ENCODE peak calls at places on chromosomes 5 and 9, in seven cellular contexts. E, O, C, I, A, L and W are unnamed samples.

GRCh38 chr5:115986358-115986757 is 24.1 kb downstream of the LVRN start:
- DNase-seq in C (no peak), E (no peak), I (no peak), O (no peak), L (no peak), A (no peak), W (no peak)

GRCh38 chr5:138981606-138982005 is 106.5 kb upstream of the LRRTM2 start:
- DNase-seq in L (no peak), I (no peak), A (no peak), C (no peak), O (no peak), E (no peak), W (peak)

GRCh38 chr9:122212473-122213004 is 16.2 kb downstream of the LHX6 start:
- DNase-seq in C (no peak), L (no peak), O (no peak), E (no peak), A (no peak), I (no peak), W (no peak)

GRCh38 chr5:143569722-143570567 is 166.5 kb upstream of the NR3C1 start:
- DNase-seq in O (no peak), A (no peak), E (no peak), C (no peak), L (no peak), I (no peak), W (no peak)

GRCh38 chr9:134420281-134420835 is 94.1 kb downstream of the RXRA start:
- DNase-seq in C (no peak), A (no peak), L (no peak), E (peak), O (no peak), I (no peak), W (no peak)

GRCh38 chr5:179373101-179373934 is 28.1 kb upstream of the ADAMTS2 start:
- DNase-seq in A (no peak), C (no peak), O (no peak), I (no peak), E (no peak), L (no peak), W (peak)

GRCh38 chr9:134976403-134976802 is 58.7 kb upstream of the FCN1 start:
- DNase-seq in I (no peak), A (no peak), O (no peak), E (no peak), C (no peak), L (no peak), W (no peak)

GRCh38 chr9:98887918-98888510 is 55.7 kb upstream of the COL15A1 start:
- DNase-seq in A (no peak), O (no peak), L (no peak), C (no peak), E (peak), I (no peak), W (no peak)

GRCh38 chr5:60497706-60498500 is 202.1 kb downstream of the DEPDC1B start:
- DNase-seq in C (no peak), I (no peak), A (no peak), O (no peak), E (no peak), L (no peak), W (no peak)

GRCh38 chr9:117073539-117074336 is 341.1 kb downstream of the ASTN2 start:
- DNase-seq in O (no peak), A (peak), E (peak), L (no peak), I (peak), C (no peak), W (peak)

GRCh38 chr5:134524219-134524825 is 1.1 kb upstream of the JADE2 start:
- DNase-seq in O (peak), L (peak), I (peak), C (peak), E (peak), A (peak), W (peak)

GRCh38 chr5:96329886-96330531 is 103.0 kb downstream of the PCSK1 start:
- DNase-seq in O (no peak), C (no peak), A (no peak), E (no peak), L (no peak), I (no peak), W (no peak)

GRCh38 chr5:168047043-168047668 is 244.3 kb upstream of the WWC1 start:
- DNase-seq in E (peak), O (peak), C (no peak), A (peak), I (peak), L (no peak), W (peak)

GRCh38 chr9:19999491-20000057 is 210.7 kb upstream of the SLC24A2 start:
- DNase-seq in I (no peak), E (no peak), A (peak), O (no peak), C (no peak), L (no peak), W (no peak)

GRCh38 chr9:114366334-114367128 is 21.3 kb downstream of the AKNA start:
- DNase-seq in L (peak), O (no peak), C (no peak), I (no peak), A (peak), E (no peak), W (no peak)

GRCh38 chr5:134139377-134139851 is 24.9 kb downstream of the TCF7 start:
- DNase-seq in C (peak), A (no peak), O (no peak), L (no peak), E (no peak), I (no peak), W (no peak)

GRCh38 chr5:159807586-159807985 is 108.7 kb upstream of the ADRA1B start:
- DNase-seq in A (no peak), L (no peak), O (no peak), C (no peak), I (no peak), E (no peak), W (no peak)

GRCh38 chr5:28473531-28474107 is 1435.2 kb upstream of the CDH9 start:
- DNase-seq in I (no peak), A (peak), C (no peak), E (no peak), L (no peak), O (no peak), W (no peak)

GRCh38 chr5:32261198-32261597 is 51.5 kb downstream of the MTMR12 start:
- DNase-seq in L (no peak), O (no peak), E (no peak), I (no peak), A (peak), C (no peak), W (no peak)

GRCh38 chr9:17422994-17423680 is 155.7 kb upstream of the SH3GL2 start:
- DNase-seq in L (no peak), I (no peak), A (no peak), E (peak), C (no peak), O (no peak), W (no peak)

GRCh38 chr5:65672787-65673186 is 48.0 kb downstream of the SHLD3 start:
- DNase-seq in E (no peak), A (peak), I (no peak), C (no peak), L (no peak), O (no peak), W (no peak)

GRCh38 chr5:159053708-159054107 is 46.0 kb downstream of the EBF1 start:
- DNase-seq in I (no peak), O (no peak), E (no peak), L (no peak), C (no peak), A (no peak), W (no peak)

GRCh38 chr5:68285857-68286611 is 70.5 kb downstream of the PIK3R1 start:
- DNase-seq in I (no peak), A (peak), L (no peak), E (peak), C (no peak), O (no peak), W (no peak)

GRCh38 chr5:310941-311434 is 10.5 kb upstream of the AHRR start:
- DNase-seq in C (no peak), O (no peak), L (no peak), A (no peak), E (no peak), I (no peak), W (no peak)

GRCh38 chr9:32351845-32352244 is 32.6 kb upstream of the ACO1 start:
- DNase-seq in O (no peak), I (no peak), L (no peak), C (no peak), A (peak), E (peak), W (no peak)

GRCh38 chr5:7850533-7851239 is at the start of gene CFAP90:
- DNase-seq in C (no peak), O (peak), I (peak), A (no peak), L (no peak), E (peak), W (peak)

GRCh38 chr9:93976973-93977372 is 21.8 kb upstream of the BARX1 start:
- DNase-seq in I (no peak), O (no peak), L (no peak), E (no peak), A (no peak), C (no peak), W (no peak)

GRCh38 chr5:163867324-163867723 is 361.9 kb downstream of the MAT2B start:
- DNase-seq in A (no peak), C (no peak), L (no peak), E (no peak), I (no peak), O (no peak), W (no peak)

GRCh38 chr5:132653716-132654115 is 4.3 kb upstream of the IL13 start:
- DNase-seq in L (no peak), O (no peak), A (no peak), E (peak), C (no peak), I (no peak), W (no peak)

GRCh38 chr9:124521142-124521541 is 13.9 kb upstream of the NR5A1 start:
- DNase-seq in I (no peak), A (no peak), L (no peak), C (no peak), E (no peak), O (no peak), W (no peak)

GRCh38 chr9:34929506-34930102 is 28.5 kb upstream of the PHF24 start:
- DNase-seq in A (peak), O (peak), I (peak), L (peak), C (no peak), E (peak), W (no peak)

GRCh38 chr9:116750543-116750942 is 63.4 kb downstream of the TRIM32 start:
- DNase-seq in I (no peak), L (no peak), O (no peak), A (no peak), E (no peak), C (no peak), W (no peak)

GRCh38 chr9:82148849-82149544 is 160.4 kb downstream of the SPATA31D1 start:
- DNase-seq in L (no peak), A (no peak), E (peak), I (no peak), O (no peak), C (no peak), W (no peak)

GRCh38 chr5:154446183-154447073 is 631 bp downstream of the SAP30L start:
- DNase-seq in O (peak), E (peak), L (peak), A (peak), I (peak), C (peak), W (peak)